ENCODE peak calls at places on chromosomes 4 and X, in seven cellular contexts. X, B, T, P, V, K and O are unnamed samples.
A peak's percentile ranks its signal among the peaks of the same experiment; 100 is the strongest.

GRCh38 chrX:134548257-134548732 is 88.3 kb downstream of the HPRT1 start:
- DNase-seq in X (no peak), B (no peak), T (no peak), P (no peak), V (no peak), K (no peak), O (no peak)

GRCh38 chrX:151970661-151971060 is 3.8 kb downstream of the GABRE start:
- DNase-seq in X (no peak), B (no peak), T (peak; percentile 77), P (peak; percentile 77), V (peak; percentile 96), K (peak; percentile 67), O (no peak)

GRCh38 chr4:119804404-119804803 is 175.8 kb upstream of the PDE5A start:
- DNase-seq in X (no peak), B (no peak), T (no peak), P (no peak), V (no peak), K (no peak), O (no peak)

GRCh38 chrX:44733931-44734330 is 109.9 kb upstream of the DUSP21 start:
- DNase-seq in X (no peak), B (no peak), T (no peak), P (no peak), V (no peak), K (no peak), O (no peak)

GRCh38 chrX:49042581-49043219 is 457 bp downstream of the TFE3 start:
- DNase-seq in X (no peak), B (no peak), T (no peak), P (no peak), V (no peak), K (peak; percentile 52), O (no peak)

GRCh38 chrX:71195959-71196727 is 26.9 kb upstream of the GJB1 start:
- DNase-seq in X (no peak), B (no peak), T (no peak), P (no peak), V (no peak), K (no peak), O (no peak)

GRCh38 chr4:109953556-109953955 is 40.9 kb downstream of the EGF start:
- DNase-seq in X (no peak), B (no peak), T (no peak), P (no peak), V (no peak), K (no peak), O (no peak)

GRCh38 chr4:69589884-69590283 is 49.6 kb downstream of the UGT2A2 start:
- DNase-seq in X (no peak), B (no peak), T (no peak), P (no peak), V (no peak), K (no peak), O (no peak)

GRCh38 chr4:38902695-38903094 is 35.1 kb downstream of the FAM114A1 start:
- DNase-seq in X (no peak), B (no peak), T (no peak), P (no peak), V (peak; percentile 39), K (peak; percentile 42), O (no peak)

GRCh38 chr4:121784975-121785374 is 16.1 kb upstream of the EXOSC9 start:
- DNase-seq in X (no peak), B (no peak), T (peak; percentile 79), P (no peak), V (peak; percentile 97), K (peak; percentile 86), O (peak; percentile 50)

GRCh38 chrX:86946569-86946968 is 571.0 kb upstream of the KLHL4 start:
- DNase-seq in X (no peak), B (no peak), T (no peak), P (no peak), V (peak; percentile 1), K (peak; percentile 11), O (no peak)

GRCh38 chr4:30865676-30866075 is 145.5 kb downstream of the PCDH7 start:
- DNase-seq in X (no peak), B (no peak), T (no peak), P (no peak), V (peak; percentile 45), K (peak; percentile 59), O (no peak)

GRCh38 chr4:8336412-8337075 is 67.0 kb downstream of the HTRA3 start:
- DNase-seq in X (no peak), B (no peak), T (no peak), P (no peak), V (no peak), K (no peak), O (peak; percentile 42)

GRCh38 chr4:159400782-159401712 is 298.2 kb downstream of the RAPGEF2 start:
- DNase-seq in X (no peak), B (no peak), T (peak; percentile 37), P (no peak), V (peak; percentile 23), K (peak; percentile 45), O (no peak)

GRCh38 chrX:111568356-111568755 is 56.9 kb downstream of the SERTM2 start:
- DNase-seq in X (no peak), B (no peak), T (no peak), P (no peak), V (peak; percentile 1), K (peak; percentile 11), O (no peak)

GRCh38 chrX:43423876-43424275 is 232.2 kb upstream of the MAOA start:
- DNase-seq in X (no peak), B (no peak), T (no peak), P (no peak), V (no peak), K (no peak), O (peak; percentile 7)

GRCh38 chr4:3297066-3297859 is 4.4 kb downstream of the RGS12 start:
- DNase-seq in X (no peak), B (no peak), T (no peak), P (no peak), V (no peak), K (no peak), O (no peak)

GRCh38 chr4:37858877-37859276 is 32.0 kb upstream of the TBC1D1 start:
- DNase-seq in X (no peak), B (no peak), T (no peak), P (no peak), V (no peak), K (peak; percentile 63), O (no peak)

GRCh38 chrX:133674726-133675470 is 259.6 kb upstream of the GPC4 start:
- DNase-seq in X (no peak), B (no peak), T (no peak), P (no peak), V (no peak), K (no peak), O (peak; percentile 52)

DNA sequence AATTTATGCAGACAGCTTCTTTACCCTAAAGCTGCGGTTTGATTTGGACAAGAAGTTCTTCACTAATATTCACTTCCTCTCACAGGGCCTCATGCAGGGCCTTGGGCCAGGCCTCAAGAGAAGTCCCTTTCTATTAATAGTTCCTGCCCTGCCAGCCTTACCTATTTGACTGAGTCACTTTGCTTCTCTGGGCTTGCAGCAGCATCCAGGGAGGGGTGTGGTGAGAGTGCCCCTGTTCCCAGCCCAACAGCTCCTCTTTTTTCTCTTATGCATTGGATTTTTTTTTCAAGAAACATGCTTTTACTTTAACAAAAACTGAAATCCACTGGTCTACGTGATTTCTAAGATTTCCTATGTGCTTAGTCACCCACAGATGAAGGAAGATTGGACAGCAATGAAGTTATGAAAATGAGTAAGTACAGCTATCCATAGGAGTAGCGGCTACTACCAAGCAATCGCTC is 26.7 kb downstream of the FAM156B start:
- DNase-seq in X (no peak), B (no peak), T (no peak), P (peak; percentile 53), V (peak; percentile 66), K (peak; percentile 52), O (no peak)
- H3K4me3 ChIP-seq in X (no peak overlapping the region), B (no peak overlapping the region), T (no peak overlapping the region), P (no peak overlapping the region), V (no peak overlapping the region), K (no peak overlapping the region), O (no peak overlapping the region)

DNA sequence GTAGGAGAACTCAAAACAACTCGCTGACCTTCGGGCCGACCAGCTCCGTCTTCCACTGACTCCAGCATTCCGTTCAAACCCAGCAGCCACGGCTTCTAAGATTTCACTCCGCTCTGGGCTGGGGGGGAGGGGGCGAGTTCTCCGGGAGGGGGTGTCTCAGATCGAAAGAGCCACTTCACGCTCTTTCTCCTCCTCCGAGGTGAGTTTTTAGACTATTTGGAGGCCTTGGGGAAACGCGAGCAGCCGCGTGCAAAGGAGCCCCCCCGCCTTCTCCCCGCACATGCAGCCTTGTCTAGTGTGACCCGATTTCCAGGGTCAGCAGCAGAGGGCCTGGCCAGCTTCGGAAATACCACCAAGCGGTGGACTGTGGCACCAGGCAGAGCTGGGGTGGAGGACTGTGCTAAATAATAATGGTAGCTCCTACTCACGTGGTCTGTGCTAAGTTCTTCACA is 79.2 kb upstream of the BCOR start:
- DNase-seq in X (no peak), B (no peak), T (no peak), P (peak; percentile 56), V (no peak), K (no peak), O (no peak)
- H3K4me3 ChIP-seq in X (peak overlapping the region; percentile 66), B (peak overlapping the region; percentile 56), T (peak overlapping the region; percentile 49), P (peak overlapping the region; percentile 58), V (peak overlapping the region; percentile 55), K (peak overlapping the region; percentile 53), O (peak overlapping the region; percentile 49)

DNA sequence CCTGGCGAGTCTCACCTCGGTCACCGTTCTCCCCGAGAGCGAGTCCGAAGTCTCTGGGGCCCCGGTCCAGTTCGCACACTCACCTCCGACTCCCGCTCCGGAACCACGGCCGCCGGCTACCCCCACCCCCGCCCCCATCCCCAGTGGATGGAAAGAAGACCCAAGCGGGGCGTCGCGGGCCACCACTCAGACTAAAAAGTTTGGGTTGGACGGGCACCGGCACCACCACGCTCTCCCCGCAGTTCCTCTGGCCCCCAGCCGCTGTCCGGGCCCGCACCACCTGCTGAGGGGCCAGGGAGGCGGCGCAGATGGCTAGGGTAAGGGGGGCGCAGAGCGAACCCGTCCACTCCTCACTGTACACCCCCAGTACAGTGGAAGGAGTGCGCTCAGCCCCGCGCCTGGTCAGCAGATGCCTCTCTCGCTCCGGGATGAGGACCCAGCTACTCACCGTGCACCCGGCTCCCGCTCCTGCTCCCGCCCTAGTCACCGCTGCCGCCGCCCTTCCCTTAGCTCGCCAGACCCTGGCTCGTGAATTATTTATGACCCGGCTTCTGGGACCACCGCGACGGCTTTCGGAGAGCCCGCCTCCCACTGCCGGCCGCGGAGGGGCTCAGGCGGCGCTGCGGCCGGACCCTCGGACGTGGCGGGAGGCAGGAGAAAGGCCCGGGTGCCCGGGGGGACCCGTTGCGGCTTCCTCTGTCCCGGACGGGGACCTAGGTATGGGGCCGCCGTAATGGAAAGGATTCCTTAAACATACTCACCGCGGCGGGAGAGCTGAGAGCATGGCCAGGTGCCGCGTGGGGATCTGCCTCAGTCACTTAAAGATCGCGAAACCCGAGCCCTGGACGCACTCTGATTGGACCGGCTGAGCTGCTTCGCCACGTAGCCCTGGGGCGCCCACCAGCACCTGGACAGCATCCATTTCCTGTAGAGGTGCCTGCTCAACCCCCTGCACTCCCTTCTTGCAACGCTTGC is at the start of gene PROM1:
- DNase-seq in X (peak; percentile 74), B (no peak), T (no peak), P (peak; percentile 52), V (no peak), K (peak; percentile 19), O (no peak)
- H3K4me3 ChIP-seq in X (peak within 1 kb of the TSS; percentile 76), B (peak within 1 kb of the TSS; percentile 44), T (no peak within 1 kb of the TSS), P (peak within 1 kb of the TSS; percentile 55), V (no peak within 1 kb of the TSS), K (peak within 1 kb of the TSS; percentile 69), O (peak within 1 kb of the TSS; percentile 59)

DNA sequence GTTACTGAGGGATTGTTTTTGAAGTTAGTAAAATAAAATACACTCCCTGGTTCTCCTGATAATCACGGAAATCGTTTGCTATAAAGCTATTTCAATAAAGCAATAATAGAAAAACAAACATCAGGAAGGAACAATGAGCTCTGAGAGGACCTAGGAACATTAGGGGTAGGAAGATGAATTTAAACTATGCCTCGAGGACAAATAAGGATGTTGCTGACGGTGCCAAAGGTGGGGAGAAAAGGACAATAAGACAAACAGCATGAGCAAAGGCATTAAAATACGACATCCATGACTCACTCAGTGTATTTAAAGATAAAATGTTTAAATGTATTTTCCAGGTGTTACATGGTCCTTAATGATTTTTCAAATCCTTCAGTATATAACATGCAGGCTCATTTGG is 110.3 kb downstream of the MTNR1A start:
- DNase-seq in X (no peak), B (no peak), T (no peak), P (no peak), V (no peak), K (no peak), O (no peak)
- H3K4me3 ChIP-seq in X (no peak overlapping the region), B (no peak overlapping the region), T (no peak overlapping the region), P (no peak overlapping the region), V (no peak overlapping the region), K (no peak overlapping the region), O (no peak overlapping the region)